ENCODE peak calls at places on chromosomes 1 and 21, in nine cellular contexts. Q, E, J, S, N, I, C, O and G are unnamed samples. For H3K4me1 and H3K27me3, the result is how much of the 10 kb centered on the place peaks cover.

GRCh38 chr1:5975133-5975880 is 16.9 kb downstream of the NPHP4 start:
- DNase-seq in Q (no peak), E (peak), J (peak), S (peak), N (no peak), I (peak), C (peak), O (no peak), G (no peak)

GRCh38 chr1:230130172-230130944 is 63.3 kb downstream of the GALNT2 start:
- DNase-seq in Q (no peak), E (no peak), J (no peak), S (peak), N (no peak), I (peak), C (no peak), O (no peak), G (no peak)

GRCh38 chr21:20998456-20998789 is 214 bp downstream of the NCAM2 start:
- DNase-seq in Q (no peak), E (no peak), J (no peak), S (no peak), N (no peak), I (no peak), C (no peak), O (no peak), G (no peak)

GRCh38 chr1:222195857-222196256 is 352.0 kb downstream of the HHIPL2 start:
- DNase-seq in Q (no peak), E (no peak), J (no peak), S (no peak), N (no peak), I (no peak), C (peak), O (no peak), G (no peak)

GRCh38 chr1:179793281-179793680 is 50.2 kb downstream of the FAM163A start:
- DNase-seq in Q (no peak), E (no peak), J (no peak), S (no peak), N (no peak), I (no peak), C (no peak), O (no peak), G (no peak)

GRCh38 chr21:33854604-33855003 is 61.0 kb downstream of the ATP5PO start:
- DNase-seq in Q (no peak), E (no peak), J (no peak), S (no peak), N (peak), I (no peak), C (no peak), O (no peak), G (no peak)

GRCh38 chr21:33021667-33022066 is 4.1 kb upstream of the OLIG2 start:
- DNase-seq in Q (no peak), E (no peak), J (no peak), S (no peak), N (no peak), I (no peak), C (no peak), O (no peak), G (no peak)

GRCh38 chr1:93607814-93608187 is 73.8 kb downstream of the BCAR3 start:
- DNase-seq in Q (no peak), E (no peak), J (no peak), S (no peak), N (no peak), I (no peak), C (peak), O (no peak), G (peak)

GRCh38 chr1:17874231-17874630 is 119.1 kb downstream of the ACTL8 start:
- DNase-seq in Q (no peak), E (no peak), J (no peak), S (no peak), N (peak), I (no peak), C (peak), O (no peak), G (no peak)

GRCh38 chr1:94962745-94963265 is 35.9 kb upstream of the CNN3 start:
- DNase-seq in Q (no peak), E (peak), J (no peak), S (peak), N (no peak), I (no peak), C (peak), O (no peak), G (no peak)

GRCh38 chr1:156838972-156839371 is 19.9 kb downstream of the INSRR start:
- DNase-seq in Q (no peak), E (no peak), J (no peak), S (no peak), N (no peak), I (peak), C (no peak), O (no peak), G (no peak)

GRCh38 chr1:7373936-7374760 is 396.9 kb upstream of the VAMP3 start:
- DNase-seq in Q (no peak), E (no peak), J (no peak), S (peak), N (peak), I (no peak), C (peak), O (no peak), G (no peak)

GRCh38 chr1:156868341-156868740 is 7.7 kb downstream of the NTRK1 start:
- DNase-seq in Q (no peak), E (no peak), J (no peak), S (no peak), N (no peak), I (no peak), C (no peak), O (peak), G (no peak)

GRCh38 chr1:202255343-202255742 is 61.7 kb downstream of the LGR6 start:
- DNase-seq in Q (no peak), E (no peak), J (no peak), S (no peak), N (no peak), I (no peak), C (peak), O (no peak), G (no peak)

GRCh38 chr1:199113265-199113869 is 474.5 kb downstream of the PTPRC start:
- DNase-seq in Q (peak), E (no peak), J (no peak), S (peak), N (peak), I (peak), C (peak), O (no peak), G (no peak)

GRCh38 chr1:1955651-1956094 is 36.6 kb upstream of the TMEM52 start:
- DNase-seq in Q (no peak), E (no peak), J (no peak), S (no peak), N (no peak), I (no peak), C (no peak), O (no peak), G (no peak)
- H3K4me1 ChIP-seq in Q (under half), E (under half), J (under half), S (under half), N (under half), I (under half), C (under half), O (under half), G (under half)

GRCh38 chr1:26041401-26041800 is 4.5 kb downstream of the SLC30A2 start:
- DNase-seq in Q (no peak), E (no peak), J (no peak), S (no peak), N (no peak), I (no peak), C (no peak), O (no peak), G (no peak)
- H3K27me3 ChIP-seq in Q (under half), E (under half), J (under half), S (under half), N (half or more), I (half or more), C (half or more), O (under half), G (under half)

DNA sequence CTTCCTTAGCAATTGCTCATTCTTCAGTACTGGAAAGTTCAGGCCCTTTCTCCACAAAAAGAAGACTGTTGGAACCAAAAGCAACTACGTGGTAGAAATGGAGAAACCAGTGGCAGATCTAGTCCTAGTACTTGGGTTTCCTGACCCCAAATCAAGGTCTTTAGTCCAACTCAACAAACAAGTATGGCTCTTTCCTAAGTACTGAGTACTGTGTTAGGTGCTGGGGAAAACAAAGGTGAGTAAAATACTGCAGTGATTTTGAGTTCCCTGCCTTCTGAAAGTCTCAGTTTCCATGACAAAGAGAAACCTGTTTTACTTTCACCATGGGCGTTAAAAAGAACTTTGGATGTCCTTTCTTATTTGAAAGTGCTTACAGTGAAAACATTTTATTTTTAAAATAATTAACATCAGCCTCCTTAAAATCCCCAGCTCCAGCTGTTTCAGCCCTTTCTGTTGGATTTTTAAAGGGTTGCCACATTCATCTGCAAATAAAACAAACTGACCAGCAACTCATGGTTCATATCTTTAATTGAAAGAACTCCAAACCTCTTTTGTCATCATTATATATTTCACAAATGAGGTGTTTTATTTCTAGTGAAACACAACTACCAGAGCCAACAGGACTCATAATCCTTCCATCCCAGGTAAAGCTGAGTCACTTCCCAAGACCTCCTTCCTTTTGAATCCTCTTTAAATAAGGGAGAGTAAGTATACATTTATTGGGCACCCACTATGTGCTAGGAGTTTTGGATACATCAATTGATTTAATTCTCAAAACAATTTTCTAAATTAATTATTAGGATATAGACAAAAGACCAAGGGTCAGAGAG is 35.4 kb downstream of the PLPP3 start:
- DNase-seq in Q (no peak), E (no peak), J (no peak), S (no peak), N (no peak), I (no peak), C (no peak), O (no peak), G (no peak)
- H3K4me1 ChIP-seq in Q (under half), E (under half), J (half or more), S (under half), N (under half), I (under half), C (under half), O (half or more), G (half or more)

GRCh38 chr21:45020629-45021427 is 53.6 kb upstream of the ADARB1 start:
- DNase-seq in Q (no peak), E (no peak), J (no peak), S (no peak), N (no peak), I (no peak), C (no peak), O (peak), G (no peak)
- H3K27me3 ChIP-seq in Q (under half), E (under half), J (under half), S (under half), N (under half), I (half or more), C (under half), O (under half), G (under half)

GRCh38 chr1:154969741-154970452 is 650 bp downstream of the SHC1 start:
- DNase-seq in Q (no peak), E (no peak), J (no peak), S (no peak), N (no peak), I (peak), C (no peak), O (peak), G (no peak)
- H3K4me1 ChIP-seq in Q (under half), E (under half), J (under half), S (half or more), N (under half), I (under half), C (under half), O (half or more), G (under half)

DNA sequence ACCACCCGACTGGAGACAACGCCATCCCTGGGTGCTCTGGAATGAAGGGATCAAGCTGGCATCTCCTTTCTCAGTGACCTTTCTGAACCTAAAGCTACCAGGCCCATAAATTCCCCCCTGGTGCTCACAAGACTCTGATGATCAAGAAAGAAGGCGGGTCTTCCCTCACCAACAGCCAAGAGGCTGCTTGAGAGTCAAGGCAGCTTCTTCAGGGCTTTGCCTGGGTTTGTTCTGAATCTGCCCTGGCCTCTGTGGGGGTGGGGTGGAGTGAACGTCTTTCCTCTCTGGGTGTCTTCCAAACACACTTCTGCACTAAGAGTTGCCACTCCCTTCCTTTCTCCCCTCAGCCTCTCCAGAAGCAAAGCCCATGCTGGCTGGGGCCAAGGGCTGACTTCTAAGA is 36.1 kb downstream of the CD247 start:
- DNase-seq in Q (no peak), E (no peak), J (no peak), S (peak), N (no peak), I (no peak), C (no peak), O (no peak), G (no peak)
- H3K27me3 ChIP-seq in Q (under half), E (under half), J (under half), S (under half), N (under half), I (under half), C (under half), O (under half), G (under half)

GRCh38 chr1:167401260-167401873 is 117.0 kb downstream of the CD247 start:
- DNase-seq in Q (no peak), E (peak), J (peak), S (peak), N (peak), I (peak), C (peak), O (no peak), G (no peak)
- H3K4me1 ChIP-seq in Q (under half), E (under half), J (under half), S (under half), N (under half), I (under half), C (under half), O (under half), G (under half)